ENCODE peak calls at places on chromosomes 7 and 10, in eight cellular contexts. One of them, this sample, is unnamed. For H3K4me1, the result is how much of the 10 kb centered on the place peaks cover.

GRCh38 chr7:138902156-138902555 is 79.0 kb downstream of the KIAA1549 start:
- DNase-seq in adrenal gland: no peak
- DNase-seq in A549: no peak
- DNase-seq in mammary epithelial cell: no peak
- DNase-seq in spleen: no peak
- DNase-seq in suprapubic skin: no peak
- DNase-seq in GM23338: no peak
- DNase-seq in CD8-positive, alpha-beta memory T cell: peak
- DNase-seq in this sample: no peak

GRCh38 chr10:63464402-63465292 is 1.1 kb downstream of the JMJD1C start:
- DNase-seq in adrenal gland: no peak
- DNase-seq in A549: peak
- DNase-seq in mammary epithelial cell: peak
- DNase-seq in spleen: no peak
- DNase-seq in suprapubic skin: no peak
- DNase-seq in GM23338: no peak
- DNase-seq in CD8-positive, alpha-beta memory T cell: peak
- DNase-seq in this sample: no peak

GRCh38 chr7:104972510-104972909 is 41.5 kb upstream of the KMT2E start:
- DNase-seq in adrenal gland: no peak
- DNase-seq in A549: no peak
- DNase-seq in mammary epithelial cell: no peak
- DNase-seq in spleen: no peak
- DNase-seq in suprapubic skin: no peak
- DNase-seq in GM23338: no peak
- DNase-seq in CD8-positive, alpha-beta memory T cell: no peak
- DNase-seq in this sample: no peak

GRCh38 chr7:503575-504111 is 16.0 kb downstream of the PDGFA start:
- DNase-seq in adrenal gland: no peak
- DNase-seq in A549: peak
- DNase-seq in mammary epithelial cell: no peak
- DNase-seq in spleen: peak
- DNase-seq in suprapubic skin: peak
- DNase-seq in GM23338: no peak
- DNase-seq in CD8-positive, alpha-beta memory T cell: no peak
- DNase-seq in this sample: no peak

GRCh38 chr7:3200504-3200903 is 100.5 kb upstream of the SDK1 start:
- DNase-seq in adrenal gland: no peak
- DNase-seq in A549: peak
- DNase-seq in mammary epithelial cell: peak
- DNase-seq in spleen: peak
- DNase-seq in suprapubic skin: no peak
- DNase-seq in GM23338: peak
- DNase-seq in CD8-positive, alpha-beta memory T cell: no peak
- DNase-seq in this sample: peak

GRCh38 chr10:71255540-71255816 is 43.1 kb downstream of the UNC5B start:
- DNase-seq in adrenal gland: no peak
- DNase-seq in A549: no peak
- DNase-seq in mammary epithelial cell: no peak
- DNase-seq in spleen: no peak
- DNase-seq in suprapubic skin: no peak
- DNase-seq in GM23338: no peak
- DNase-seq in CD8-positive, alpha-beta memory T cell: no peak
- DNase-seq in this sample: no peak

GRCh38 chr10:89649051-89649450 is 4.0 kb upstream of the PANK1 start:
- DNase-seq in adrenal gland: no peak
- DNase-seq in A549: no peak
- DNase-seq in mammary epithelial cell: no peak
- DNase-seq in spleen: no peak
- DNase-seq in suprapubic skin: no peak
- DNase-seq in GM23338: no peak
- DNase-seq in CD8-positive, alpha-beta memory T cell: no peak
- DNase-seq in this sample: no peak

GRCh38 chr7:108063520-108063933 is 60.6 kb upstream of the LAMB1 start:
- DNase-seq in adrenal gland: no peak
- DNase-seq in A549: no peak
- DNase-seq in mammary epithelial cell: peak
- DNase-seq in spleen: no peak
- DNase-seq in suprapubic skin: no peak
- DNase-seq in GM23338: no peak
- DNase-seq in CD8-positive, alpha-beta memory T cell: no peak
- DNase-seq in this sample: no peak

GRCh38 chr7:26062240-26062603 is 89.8 kb upstream of the NFE2L3 start:
- DNase-seq in adrenal gland: no peak
- DNase-seq in A549: no peak
- DNase-seq in mammary epithelial cell: no peak
- DNase-seq in spleen: no peak
- DNase-seq in suprapubic skin: no peak
- DNase-seq in GM23338: peak
- DNase-seq in CD8-positive, alpha-beta memory T cell: no peak
- DNase-seq in this sample: no peak

GRCh38 chr7:5625938-5626337 is 155.5 kb downstream of the RNF216 start:
- DNase-seq in adrenal gland: no peak
- DNase-seq in A549: peak
- DNase-seq in mammary epithelial cell: peak
- DNase-seq in spleen: no peak
- DNase-seq in suprapubic skin: no peak
- DNase-seq in GM23338: no peak
- DNase-seq in CD8-positive, alpha-beta memory T cell: no peak
- DNase-seq in this sample: no peak

GRCh38 chr10:28411648-28412047 is 108.8 kb upstream of the MPP7 start:
- DNase-seq in adrenal gland: no peak
- DNase-seq in A549: no peak
- DNase-seq in mammary epithelial cell: peak
- DNase-seq in spleen: no peak
- DNase-seq in suprapubic skin: no peak
- DNase-seq in GM23338: no peak
- DNase-seq in CD8-positive, alpha-beta memory T cell: no peak
- DNase-seq in this sample: no peak

GRCh38 chr7:128215281-128215680 is 25.8 kb upstream of the LEP start:
- DNase-seq in adrenal gland: no peak
- DNase-seq in A549: no peak
- DNase-seq in mammary epithelial cell: peak
- DNase-seq in spleen: no peak
- DNase-seq in suprapubic skin: no peak
- DNase-seq in GM23338: no peak
- DNase-seq in CD8-positive, alpha-beta memory T cell: no peak
- DNase-seq in this sample: no peak

GRCh38 chr10:97042716-97043562 is 142.8 kb downstream of the SLIT1 start:
- DNase-seq in adrenal gland: no peak
- DNase-seq in A549: no peak
- DNase-seq in mammary epithelial cell: no peak
- DNase-seq in spleen: no peak
- DNase-seq in suprapubic skin: no peak
- DNase-seq in GM23338: no peak
- DNase-seq in CD8-positive, alpha-beta memory T cell: no peak
- DNase-seq in this sample: no peak

GRCh38 chr10:117391436-117392205 is 16.4 kb upstream of the PDZD8 start:
- DNase-seq in adrenal gland: no peak
- DNase-seq in A549: no peak
- DNase-seq in mammary epithelial cell: no peak
- DNase-seq in spleen: no peak
- DNase-seq in suprapubic skin: no peak
- DNase-seq in GM23338: no peak
- DNase-seq in CD8-positive, alpha-beta memory T cell: no peak
- DNase-seq in this sample: no peak

DNA sequence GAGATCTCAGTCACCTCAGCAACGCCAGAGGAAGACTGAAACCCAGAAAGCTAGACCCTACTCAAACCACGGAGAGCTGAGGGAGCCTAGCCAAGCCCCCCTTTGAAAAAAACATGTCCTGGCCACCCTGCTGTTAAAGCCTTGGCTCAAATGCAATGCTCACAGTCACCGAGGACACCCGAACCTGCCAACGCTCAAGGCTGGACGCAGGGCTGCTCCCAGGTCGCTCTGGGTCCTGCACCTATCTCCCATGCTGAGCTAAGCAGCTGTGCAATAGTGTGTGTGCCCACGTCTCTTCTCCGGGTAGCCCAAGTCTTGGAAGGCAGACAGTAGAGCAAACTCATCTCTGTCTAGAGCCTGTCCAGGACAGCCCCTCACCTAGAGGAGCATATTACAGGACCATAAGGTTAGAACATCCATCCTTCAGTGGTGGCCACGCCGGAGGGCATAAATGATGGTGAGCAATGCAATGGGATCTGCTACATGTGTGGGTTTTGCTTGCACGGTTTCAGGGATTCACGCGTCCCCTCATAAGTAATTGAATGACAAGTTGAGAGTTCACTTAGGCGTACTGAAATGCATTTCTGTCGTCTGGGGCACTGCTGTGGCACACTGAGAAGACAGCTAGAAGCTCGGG is 94.2 kb upstream of the DDC start:
- DNase-seq in adrenal gland: no peak
- DNase-seq in A549: no peak
- DNase-seq in mammary epithelial cell: no peak
- DNase-seq in spleen: no peak
- DNase-seq in suprapubic skin: no peak
- DNase-seq in GM23338: no peak
- DNase-seq in CD8-positive, alpha-beta memory T cell: no peak
- DNase-seq in this sample: no peak
- H3K4me1 ChIP-seq in adrenal gland: under half
- H3K4me1 ChIP-seq in A549: under half
- H3K4me1 ChIP-seq in mammary epithelial cell: under half
- H3K4me1 ChIP-seq in spleen: half or more
- H3K4me1 ChIP-seq in suprapubic skin: under half
- H3K4me1 ChIP-seq in GM23338: under half
- H3K4me1 ChIP-seq in CD8-positive, alpha-beta memory T cell: under half
- H3K4me1 ChIP-seq in this sample: half or more

GRCh38 chr7:131112431-131112830 is 215.2 kb upstream of the MKLN1 start:
- DNase-seq in adrenal gland: no peak
- DNase-seq in A549: no peak
- DNase-seq in mammary epithelial cell: no peak
- DNase-seq in spleen: no peak
- DNase-seq in suprapubic skin: no peak
- DNase-seq in GM23338: no peak
- DNase-seq in CD8-positive, alpha-beta memory T cell: peak
- DNase-seq in this sample: no peak

GRCh38 chr7:131109757-131110293 is 217.9 kb upstream of the MKLN1 start:
- DNase-seq in adrenal gland: peak
- DNase-seq in A549: peak
- DNase-seq in mammary epithelial cell: peak
- DNase-seq in spleen: peak
- DNase-seq in suprapubic skin: peak
- DNase-seq in GM23338: peak
- DNase-seq in CD8-positive, alpha-beta memory T cell: peak
- DNase-seq in this sample: peak

GRCh38 chr7:131110294-131111080 is 217.2 kb upstream of the MKLN1 start:
- DNase-seq in adrenal gland: peak
- DNase-seq in A549: no peak
- DNase-seq in mammary epithelial cell: peak
- DNase-seq in spleen: no peak
- DNase-seq in suprapubic skin: no peak
- DNase-seq in GM23338: peak
- DNase-seq in CD8-positive, alpha-beta memory T cell: peak
- DNase-seq in this sample: no peak

GRCh38 chr7:131111792-131112191 is 215.9 kb upstream of the MKLN1 start:
- DNase-seq in adrenal gland: no peak
- DNase-seq in A549: no peak
- DNase-seq in mammary epithelial cell: no peak
- DNase-seq in spleen: no peak
- DNase-seq in suprapubic skin: no peak
- DNase-seq in GM23338: no peak
- DNase-seq in CD8-positive, alpha-beta memory T cell: no peak
- DNase-seq in this sample: no peak

GRCh38 chr7:131111081-131111576 is 216.5 kb upstream of the MKLN1 start:
- DNase-seq in adrenal gland: no peak
- DNase-seq in A549: peak
- DNase-seq in mammary epithelial cell: peak
- DNase-seq in spleen: no peak
- DNase-seq in suprapubic skin: no peak
- DNase-seq in GM23338: no peak
- DNase-seq in CD8-positive, alpha-beta memory T cell: peak
- DNase-seq in this sample: peak
- H3K4me3 ChIP-seq in adrenal gland: no peak
- H3K4me3 ChIP-seq in A549: peak
- H3K4me3 ChIP-seq in mammary epithelial cell: peak
- H3K4me3 ChIP-seq in spleen: peak
- H3K4me3 ChIP-seq in suprapubic skin: peak
- H3K4me3 ChIP-seq in GM23338: peak
- H3K4me3 ChIP-seq in CD8-positive, alpha-beta memory T cell: no peak
- H3K4me3 ChIP-seq in this sample: peak

DNA sequence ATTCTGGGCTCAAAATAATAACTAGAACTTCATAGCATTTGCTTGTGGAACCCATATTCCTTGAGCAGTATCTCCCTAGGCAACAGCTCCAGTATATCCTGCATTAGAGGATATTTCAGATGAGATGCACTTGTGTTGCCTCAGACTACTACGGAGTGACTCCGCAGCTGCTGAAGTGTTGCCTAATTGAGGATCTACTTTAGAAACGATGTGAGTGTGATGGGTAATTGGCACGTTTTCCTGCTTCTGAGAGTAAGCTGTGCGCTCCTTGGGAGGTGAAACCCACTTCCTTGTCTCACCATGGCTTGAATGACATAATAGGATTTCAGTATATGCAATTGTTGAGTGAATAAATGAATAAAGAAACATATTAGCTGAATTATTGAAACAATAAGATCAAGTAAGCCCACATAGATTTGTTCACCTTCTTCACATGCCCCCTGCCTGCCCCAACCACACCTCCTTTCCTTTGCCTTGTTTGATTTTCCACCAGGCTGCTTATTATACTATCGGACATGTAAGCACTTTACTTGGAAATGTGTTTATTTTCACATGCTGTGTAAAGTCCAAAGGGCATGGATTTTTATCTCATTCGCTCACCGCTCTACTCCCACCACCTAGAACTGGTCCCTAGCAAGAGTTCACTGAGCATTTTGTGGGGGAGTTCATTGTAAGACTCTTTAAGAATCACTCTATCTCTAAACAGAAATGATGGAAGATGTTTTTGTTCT is 303.8 kb downstream of the KCNMA1 start:
- DNase-seq in adrenal gland: no peak
- DNase-seq in A549: peak
- DNase-seq in mammary epithelial cell: no peak
- DNase-seq in spleen: no peak
- DNase-seq in suprapubic skin: no peak
- DNase-seq in GM23338: no peak
- DNase-seq in CD8-positive, alpha-beta memory T cell: no peak
- DNase-seq in this sample: no peak
- H3K4me1 ChIP-seq in adrenal gland: under half
- H3K4me1 ChIP-seq in A549: half or more
- H3K4me1 ChIP-seq in mammary epithelial cell: under half
- H3K4me1 ChIP-seq in spleen: under half
- H3K4me1 ChIP-seq in suprapubic skin: under half
- H3K4me1 ChIP-seq in GM23338: under half
- H3K4me1 ChIP-seq in CD8-positive, alpha-beta memory T cell: under half
- H3K4me1 ChIP-seq in this sample: under half

DNA sequence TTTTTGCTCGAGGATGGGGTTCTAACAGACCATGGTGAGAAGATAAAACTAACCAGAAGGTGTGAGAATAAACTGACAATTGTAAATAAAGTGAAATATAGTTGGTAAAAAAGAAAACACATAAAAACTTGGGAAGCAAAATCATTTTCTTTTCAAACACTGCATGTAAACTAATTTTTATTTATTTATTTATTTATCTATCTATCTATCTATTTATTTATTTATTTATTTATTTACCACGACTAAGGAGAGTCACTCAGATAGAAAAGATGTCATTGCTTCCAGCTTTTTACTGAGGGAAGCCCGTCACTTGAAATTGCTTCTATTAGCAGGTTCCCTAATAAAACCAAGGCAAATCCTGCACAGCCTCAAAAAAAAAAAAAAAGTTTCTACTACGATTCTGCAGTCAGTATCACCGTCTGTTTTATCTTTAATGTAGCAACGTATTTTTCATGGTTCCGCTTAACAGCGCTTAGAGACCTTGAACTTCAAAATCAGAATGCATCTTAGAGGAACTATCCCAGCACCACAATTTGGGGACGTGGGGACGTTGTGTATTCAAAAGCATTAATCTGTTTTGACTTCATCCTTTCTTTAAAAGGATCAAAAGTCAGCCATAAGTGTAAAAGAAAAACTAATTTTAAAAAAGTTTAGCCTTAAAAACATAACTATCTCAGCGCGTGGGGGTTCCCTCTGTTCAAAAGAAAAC is 33.2 kb upstream of the EBLN1 start:
- DNase-seq in adrenal gland: no peak
- DNase-seq in A549: no peak
- DNase-seq in mammary epithelial cell: no peak
- DNase-seq in spleen: no peak
- DNase-seq in suprapubic skin: no peak
- DNase-seq in GM23338: no peak
- DNase-seq in CD8-positive, alpha-beta memory T cell: no peak
- DNase-seq in this sample: no peak
- H3K4me3 ChIP-seq in adrenal gland: peak
- H3K4me3 ChIP-seq in A549: peak
- H3K4me3 ChIP-seq in mammary epithelial cell: peak
- H3K4me3 ChIP-seq in spleen: peak
- H3K4me3 ChIP-seq in suprapubic skin: peak
- H3K4me3 ChIP-seq in GM23338: peak
- H3K4me3 ChIP-seq in CD8-positive, alpha-beta memory T cell: peak
- H3K4me3 ChIP-seq in this sample: peak